ENCODE peak calls at places on chromosomes 1 and 21, in five cellular contexts. W is GM20000, O is progenitor cell of endocrine pancreas, H is choroid plexus epithelial cell, M is body of pancreas. K is an unnamed sample.

GRCh38 chr21:41364308-41364707 is 2.5 kb downstream of the MX2 start:
- DNase-seq in W (no peak), O (no peak), H (no peak), M (no peak), K (no peak)

GRCh38 chr1:68281946-68282615 is 49.8 kb upstream of the WLS start:
- DNase-seq in W (no peak), O (no peak), H (no peak), M (no peak), K (no peak)

GRCh38 chr1:31880957-31881697 is 57.0 kb downstream of the PTP4A2 start:
- DNase-seq in W (peak; percentile 38), O (no peak), H (no peak), M (no peak), K (no peak)

GRCh38 chr1:172887162-172887561 is 163.6 kb downstream of the TNFSF18 start:
- DNase-seq in W (no peak), O (no peak), H (no peak), M (no peak), K (peak; percentile 56)

GRCh38 chr1:79603862-79604261 is 597.3 kb upstream of the ADGRL4 start:
- DNase-seq in W (no peak), O (no peak), H (peak; percentile 65), M (no peak), K (no peak)

GRCh38 chr21:45825209-45825602 is 156.4 kb upstream of the COL6A1 start:
- DNase-seq in W (no peak), O (no peak), H (no peak), M (no peak), K (no peak)

GRCh38 chr1:171372418-171373088 is 58.6 kb downstream of the FMO4 start:
- DNase-seq in W (no peak), O (no peak), H (peak; percentile 33), M (no peak), K (no peak)

GRCh38 chr1:62271137-62271536 is 48.1 kb downstream of the KANK4 start:
- DNase-seq in W (no peak), O (no peak), H (no peak), M (no peak), K (no peak)

GRCh38 chr1:241821363-241821762 is 26.6 kb upstream of the EXO1 start:
- DNase-seq in W (no peak), O (no peak), H (peak; percentile 53), M (no peak), K (peak; percentile 80)

GRCh38 chr1:51736702-51737101 is 119.8 kb downstream of the OSBPL9 start:
- DNase-seq in W (no peak), O (no peak), H (peak; percentile 92), M (peak; percentile 21), K (peak; percentile 29)

GRCh38 chr1:228210076-228210651 is 2.3 kb downstream of the OBSCN start:
- DNase-seq in W (no peak), O (no peak), H (no peak), M (no peak), K (peak; percentile 87)

GRCh38 chr1:235883261-235883927 is 16.7 kb upstream of the LYST start:
- DNase-seq in W (peak; percentile 29), O (no peak), H (peak; percentile 95), M (peak; percentile 90), K (peak; percentile 89)

GRCh38 chr1:228015276-228016180 is 8.7 kb downstream of the WNT3A start:
- DNase-seq in W (no peak), O (peak; percentile 5), H (no peak), M (peak; percentile 1), K (peak; percentile 55)

GRCh38 chr1:87799451-87799850 is 470.8 kb downstream of the LMO4 start:
- DNase-seq in W (no peak), O (no peak), H (peak; percentile 46), M (no peak), K (no peak)

GRCh38 chr1:19101244-19101643 is 108.8 kb downstream of the UBR4 start:
- DNase-seq in W (no peak), O (no peak), H (no peak), M (no peak), K (no peak)

GRCh38 chr1:3518256-3518655 is 63.8 kb downstream of the ARHGEF16 start:
- DNase-seq in W (no peak), O (no peak), H (no peak), M (no peak), K (no peak)

GRCh38 chr1:178055779-178056471 is 38.0 kb upstream of the RASAL2 start:
- DNase-seq in W (peak; percentile 73), O (no peak), H (peak; percentile 68), M (no peak), K (no peak)

GRCh38 chr1:44447051-44447806 is 42.2 kb downstream of the RNF220 start:
- DNase-seq in W (no peak), O (no peak), H (peak; percentile 53), M (no peak), K (no peak)

GRCh38 chr1:201760516-201760915 is 68.4 kb upstream of the IPO9 start:
- DNase-seq in W (no peak), O (no peak), H (peak; percentile 93), M (no peak), K (no peak)

GRCh38 chr1:37945743-37946702 is 830 bp downstream of the INPP5B start:
- DNase-seq in W (no peak), O (no peak), H (peak; percentile 98), M (peak; percentile 46), K (no peak)

GRCh38 chr1:162868972-162869371 is 8.0 kb upstream of the CCDC190 start:
- DNase-seq in W (no peak), O (no peak), H (no peak), M (no peak), K (no peak)

GRCh38 chr1:175521265-175522040 is 221.9 kb downstream of the TNR start:
- DNase-seq in W (no peak), O (no peak), H (no peak), M (peak; percentile 35), K (no peak)

GRCh38 chr1:191634801-191635520 is 523.3 kb upstream of the RGS18 start:
- DNase-seq in W (no peak), O (no peak), H (no peak), M (no peak), K (no peak)

GRCh38 chr1:151416231-151416630 is 16.9 kb downstream of the PSMB4 start:
- DNase-seq in W (no peak), O (no peak), H (peak; percentile 87), M (no peak), K (no peak)

GRCh38 chr1:161226320-161226711 is 456 bp downstream of the TOMM40L start:
- DNase-seq in W (no peak), O (no peak), H (no peak), M (no peak), K (no peak)

GRCh38 chr1:161226759-161227158 is 899 bp downstream of the TOMM40L start:
- DNase-seq in W (no peak), O (no peak), H (no peak), M (no peak), K (no peak)

GRCh38 chr1:161227196-161227871 is 1.5 kb downstream of the TOMM40L start:
- DNase-seq in W (peak; percentile 78), O (peak; percentile 66), H (peak; percentile 86), M (peak; percentile 87), K (peak; percentile 69)

GRCh38 chr1:161225178-161225533 is 704 bp upstream of the TOMM40L start:
- DNase-seq in W (no peak), O (no peak), H (no peak), M (no peak), K (no peak)

DNA sequence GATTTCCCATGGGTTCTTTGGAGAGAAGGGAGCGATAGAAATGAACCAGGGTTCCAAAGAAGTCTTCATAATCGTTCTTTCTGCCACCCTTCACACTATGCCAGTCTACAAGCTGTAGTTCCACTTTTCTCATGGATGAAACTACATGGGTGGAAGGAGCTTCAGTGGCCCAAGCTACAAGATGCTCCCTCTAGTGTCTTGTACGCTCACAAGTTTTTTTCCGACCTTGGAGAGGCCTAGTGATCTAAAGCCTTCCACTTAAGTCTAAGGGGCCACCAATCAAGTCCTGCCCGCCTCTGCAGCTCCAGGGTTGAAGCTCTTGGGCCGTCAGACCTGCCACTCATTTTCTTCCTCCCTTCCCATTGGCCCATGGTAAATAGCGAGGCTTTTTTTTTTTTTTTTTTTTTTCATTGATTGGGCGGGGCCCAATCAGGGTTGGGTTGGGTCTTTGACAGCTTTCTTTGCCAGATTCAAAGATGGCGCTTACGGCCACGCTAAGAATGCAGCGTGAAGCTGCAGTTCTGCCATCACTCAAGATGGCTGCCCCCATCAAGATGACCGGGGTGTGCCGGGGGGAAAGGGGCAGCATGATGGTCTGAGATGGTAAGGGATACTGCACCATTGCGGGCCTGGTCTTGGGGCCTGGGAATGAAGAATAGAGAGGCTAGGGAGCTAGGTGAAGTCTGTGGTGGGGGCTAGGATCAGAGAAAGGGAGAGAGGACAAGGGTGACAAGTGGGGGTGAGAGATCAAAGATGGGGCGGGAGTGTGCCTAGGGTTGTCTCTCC is at the start of gene TOMM40L:
- DNase-seq in W (peak; percentile 92), O (peak; percentile 72), H (peak; percentile 100), M (peak; percentile 89), K (peak; percentile 95)
- TF ChIP-seq CTCF in W (peak; percentile 15), O (peak; percentile 28), H (peak; percentile 82), M (peak; percentile 34), K (peak; percentile 52)

GRCh38 chr1:23421752-23422312 is 2.7 kb downstream of the TCEA3 start:
- DNase-seq in W (no peak), O (no peak), H (peak; percentile 81), M (peak; percentile 83), K (no peak)
- TF ChIP-seq CTCF in W (no peak), O (no peak), H (peak; percentile 46), M (peak; percentile 33), K (no peak)

GRCh38 chr1:205492201-205492667 is 12.2 kb upstream of the CDK18 start:
- DNase-seq in W (no peak), O (no peak), H (no peak), M (peak; percentile 36), K (no peak)

GRCh38 chr1:205495237-205495823 is 9.1 kb upstream of the CDK18 start:
- DNase-seq in W (no peak), O (no peak), H (no peak), M (peak; percentile 36), K (no peak)

GRCh38 chr1:205493241-205494085 is 11.0 kb upstream of the CDK18 start:
- DNase-seq in W (no peak), O (no peak), H (peak; percentile 83), M (peak; percentile 40), K (peak; percentile 66)

GRCh38 chr1:205492774-205493173 is 11.7 kb upstream of the CDK18 start:
- DNase-seq in W (no peak), O (no peak), H (no peak), M (no peak), K (no peak)

DNA sequence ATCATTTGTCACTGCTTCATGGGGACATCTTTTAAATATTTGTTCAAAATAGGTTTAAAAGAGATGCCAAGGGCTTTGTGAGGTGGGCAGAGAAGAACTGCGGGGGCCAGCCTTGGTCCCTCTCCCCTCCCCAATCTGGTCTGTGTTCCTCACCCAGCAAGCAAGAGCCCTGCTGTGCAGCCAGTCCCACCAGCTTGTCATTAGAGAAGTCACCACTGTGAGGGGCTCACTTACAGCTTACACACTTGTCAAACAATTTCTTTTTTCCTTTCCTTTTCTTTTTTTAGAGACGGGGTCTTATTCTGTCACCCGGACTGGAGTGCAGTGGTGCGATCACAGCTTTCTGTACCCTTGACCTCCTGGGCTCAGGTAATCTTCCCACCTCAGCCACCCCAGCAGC is 10.3 kb upstream of the CDK18 start:
- DNase-seq in W (no peak), O (no peak), H (no peak), M (no peak), K (no peak)
- TF ChIP-seq CTCF in W (no peak), O (no peak), H (no peak), M (no peak), K (no peak)

DNA sequence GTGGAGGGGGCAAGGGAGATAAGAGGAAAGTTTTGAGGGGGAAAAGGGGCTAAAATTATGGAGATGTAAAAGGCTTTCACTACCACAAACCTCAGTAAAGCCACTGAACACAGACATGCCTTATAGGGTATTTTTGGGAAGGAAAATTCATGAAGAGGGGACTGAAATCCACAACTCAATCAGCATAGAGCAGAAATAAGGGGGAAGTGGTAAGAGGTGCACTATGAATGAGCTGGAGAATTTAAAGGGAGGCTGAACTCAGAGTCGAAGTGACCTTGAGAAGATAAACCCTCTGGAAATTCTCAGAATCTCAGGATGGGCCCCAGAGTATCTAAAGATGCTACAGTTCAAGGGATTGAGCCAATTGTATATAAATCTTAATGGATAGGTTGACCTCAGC is 15.3 kb downstream of the RHEX start:
- DNase-seq in W (no peak), O (no peak), H (no peak), M (no peak), K (no peak)
- TF ChIP-seq CTCF in W (no peak), O (no peak), H (no peak), M (no peak), K (no peak)

K was measured in PC-9.